ENCODE peak calls at places on chromosome 21, in five cellular contexts. I is right cardiac atrium, Z is mammary epithelial cell, S is GM23248, W is Panc1. A is an unnamed sample. For H3K9me3, the result is how much of the 10 kb centered on the place peaks cover.

GRCh38 chr21:23801292-23801691 is 1806.0 kb downstream of the MRPL39 start:
- DNase-seq in Z (no peak), W (no peak), S (no peak), I (no peak), A (no peak)

GRCh38 chr21:25461730-25462129 is 145.6 kb downstream of the MRPL39 start:
- DNase-seq in Z (no peak), W (no peak), S (no peak), I (no peak), A (no peak)

GRCh38 chr21:34965200-34966174 is 83.6 kb downstream of the RUNX1 start:
- DNase-seq in I (no peak), S (peak), W (no peak), Z (peak), A (no peak)

GRCh38 chr21:26405071-26405470 is 168.0 kb downstream of the CYYR1 start:
- DNase-seq in I (no peak), W (no peak), S (peak), Z (peak), A (no peak)

GRCh38 chr21:35932232-35932911 is 128.0 kb downstream of the SETD4 start:
- DNase-seq in W (no peak), S (peak), I (peak), Z (peak), A (peak)

GRCh38 chr21:45075606-45076244 is 1.3 kb downstream of the ADARB1 start:
- DNase-seq in I (no peak), S (peak), W (no peak), Z (no peak), A (no peak)

GRCh38 chr21:44875341-44875740 is 1.9 kb upstream of the PTTG1IP start:
- DNase-seq in Z (peak), I (no peak), W (no peak), S (peak), A (no peak)

GRCh38 chr21:44370027-44370735 is 16.8 kb downstream of the TRPM2 start:
- DNase-seq in S (peak), I (no peak), Z (peak), W (no peak), A (peak)

GRCh38 chr21:44878053-44878982 is 4.8 kb upstream of the PTTG1IP start:
- DNase-seq in I (peak), Z (no peak), S (peak), W (no peak), A (peak)

GRCh38 chr21:15208787-15209186 is 144.0 kb upstream of the NRIP1 start:
- DNase-seq in I (no peak), S (no peak), W (no peak), Z (peak), A (no peak)

GRCh38 chr21:25368531-25368930 is 238.8 kb downstream of the MRPL39 start:
- DNase-seq in S (no peak), W (no peak), Z (no peak), I (no peak), A (no peak)

GRCh38 chr21:14321042-14321441 is 61.9 kb downstream of the HSPA13 start:
- DNase-seq in W (no peak), I (no peak), S (peak), Z (peak), A (no peak)

GRCh38 chr21:36005018-36005417 is 55.3 kb downstream of the SETD4 start:
- DNase-seq in Z (no peak), W (no peak), S (peak), I (no peak), A (no peak)

GRCh38 chr21:25369524-25370300 is 237.6 kb downstream of the MRPL39 start:
- DNase-seq in W (no peak), Z (no peak), I (no peak), S (peak), A (no peak)

GRCh38 chr21:39670741-39671140 is 58.0 kb downstream of the B3GALT5 start:
- DNase-seq in I (no peak), W (no peak), S (no peak), Z (no peak), A (no peak)

GRCh38 chr21:36155603-36156338 is 853 bp upstream of the DOP1B start:
- DNase-seq in I (peak), W (no peak), Z (peak), S (no peak), A (no peak)

GRCh38 chr21:31282095-31282709 is 61.9 kb downstream of the TIAM1 start:
- DNase-seq in I (peak), S (peak), Z (peak), W (peak), A (no peak)

GRCh38 chr21:44687671-44688070 is 5.7 kb upstream of the KRTAP12-1 start:
- DNase-seq in W (no peak), Z (no peak), S (no peak), I (no peak), A (no peak)

DNA sequence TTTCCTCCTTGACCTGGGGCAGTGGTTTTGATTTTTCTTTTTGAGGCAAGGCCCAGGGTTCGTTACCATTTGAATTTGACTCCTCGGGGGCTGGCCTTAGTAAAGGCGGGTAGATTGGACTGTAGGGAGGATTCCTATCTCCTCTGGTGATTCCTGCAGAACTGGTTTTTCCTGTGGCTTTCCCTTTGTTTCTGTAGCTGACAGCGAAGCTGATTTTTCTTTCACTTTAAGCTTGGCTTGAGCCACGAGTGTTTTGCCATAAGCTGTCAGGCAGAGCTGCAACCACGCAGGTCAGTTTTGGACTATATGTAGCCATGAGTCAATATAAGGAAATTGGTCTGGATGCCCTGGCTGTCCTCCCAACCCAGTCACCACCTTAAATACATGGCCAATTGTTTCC is 28.7 kb upstream of the KCNJ15 start:
- DNase-seq in W (no peak), I (no peak), Z (peak), S (no peak), A (no peak)
- H3K9me3 ChIP-seq in W (under half), I (under half), Z (under half), S (under half), A (under half)

GRCh38 chr21:46637952-46638746 is 2.7 kb downstream of the PRMT2 start:
- DNase-seq in I (no peak), Z (no peak), S (peak), W (no peak), A (no peak)
- H3K4me3 ChIP-seq in I (no peak), Z (peak), S (peak), W (no peak), A (no peak)

GRCh38 chr21:40926238-40926637 is 79.3 kb upstream of the DSCAM start:
- DNase-seq in I (no peak), W (no peak), Z (no peak), S (no peak), A (no peak)
- H3K9me3 ChIP-seq in I (under half), W (under half), Z (under half), S (under half), A (under half)

DNA sequence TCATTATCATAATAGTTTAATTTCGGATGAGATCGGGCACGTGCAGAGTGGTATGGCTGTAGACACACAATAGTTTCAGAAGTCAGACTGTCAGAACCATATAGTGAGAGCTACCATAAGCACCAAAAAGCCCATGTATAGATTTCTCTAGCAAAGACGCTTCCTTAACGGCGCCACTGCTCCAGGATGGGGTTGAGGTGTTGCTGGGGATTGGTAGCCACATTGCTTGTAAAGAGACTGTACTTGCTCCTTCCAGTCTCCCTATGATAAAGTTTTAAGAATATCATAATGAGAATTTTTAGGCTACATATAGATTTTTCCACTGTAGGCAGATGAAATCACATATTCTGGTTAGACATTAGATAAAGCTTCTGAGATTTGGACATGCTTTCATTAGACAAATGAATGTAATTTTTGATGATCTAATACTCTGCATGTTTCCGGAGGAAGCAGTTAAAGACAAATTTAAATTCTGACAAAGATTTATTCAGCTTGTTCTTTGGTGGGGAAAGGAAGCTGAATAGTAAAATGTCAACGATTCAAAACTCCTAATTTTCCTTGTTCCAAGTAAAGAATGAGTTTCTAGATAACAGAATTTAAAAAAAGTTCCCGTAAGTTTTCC is 77.7 kb downstream of the MAP3K7CL start:
- DNase-seq in W (no peak), Z (no peak), I (no peak), S (no peak), A (no peak)
- H3K4me3 ChIP-seq in W (no peak), Z (no peak), I (no peak), S (peak), A (no peak)

DNA sequence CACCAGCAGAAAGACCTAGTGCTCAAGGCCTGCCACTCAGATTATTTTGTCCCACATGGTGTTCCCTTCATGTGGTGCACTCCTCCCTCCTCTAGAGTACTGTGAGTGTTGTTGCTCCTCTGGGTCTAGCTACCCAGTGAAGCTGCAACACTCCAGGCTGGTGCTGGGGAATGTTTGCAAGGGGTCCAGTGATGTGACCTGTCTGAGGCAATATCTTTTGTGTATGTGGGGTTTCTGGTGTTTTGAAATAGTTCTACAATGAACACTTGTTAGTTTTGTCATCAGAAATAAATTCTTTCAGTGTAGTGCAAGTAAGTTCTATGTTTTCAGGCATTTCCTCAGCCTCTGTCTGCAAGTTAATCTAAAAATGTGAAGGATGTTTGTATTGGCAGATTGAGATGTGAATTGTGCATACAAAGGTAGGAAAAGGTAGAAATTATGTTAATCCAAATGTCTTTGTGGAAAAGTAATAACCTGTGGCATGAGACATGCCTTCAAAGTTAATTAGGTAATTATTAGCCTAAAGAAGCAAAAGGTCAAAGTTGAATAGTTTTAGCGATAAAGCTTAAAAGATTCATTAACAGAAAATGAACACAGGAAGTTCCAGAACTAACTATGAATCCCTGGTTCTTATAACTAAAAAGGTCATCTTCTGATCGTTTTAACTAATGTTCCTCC is 616.8 kb downstream of the LTN1 start:
- DNase-seq in W (no peak), I (no peak), S (peak), Z (no peak), A (no peak)
- H3K9me3 ChIP-seq in W (under half), I (under half), S (under half), Z (under half), A (under half)

GRCh38 chr21:33232640-33233039 is 2.9 kb downstream of the IFNAR2 start:
- DNase-seq in Z (peak), S (no peak), W (no peak), I (no peak), A (no peak)
- H3K4me3 ChIP-seq in Z (no peak), S (no peak), W (no peak), I (no peak), A (no peak)

DNA sequence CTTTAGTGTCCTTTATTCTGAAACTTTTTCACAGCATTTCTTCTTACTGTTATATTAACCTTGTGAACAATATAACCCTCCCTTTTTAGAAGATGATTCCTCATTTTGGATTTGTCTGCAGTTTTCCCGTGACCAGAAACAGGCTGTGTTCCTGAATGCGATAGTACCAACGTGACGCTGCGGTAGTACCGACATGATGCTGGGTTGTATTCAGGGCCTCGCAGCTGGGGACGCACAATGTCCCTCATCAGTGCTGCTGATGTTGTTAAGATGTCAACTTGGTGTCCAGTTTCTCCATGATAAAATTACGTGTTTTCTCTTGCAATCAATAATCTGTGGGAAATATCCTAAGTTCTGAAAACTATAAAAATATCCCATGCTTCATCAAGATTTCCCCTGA is 761.4 kb upstream of the TPTE start:
- DNase-seq in S (no peak), I (no peak), Z (no peak), W (no peak), A (no peak)
- H3K9me3 ChIP-seq in S (under half), I (under half), Z (half or more), W (under half), A (under half)

GRCh38 chr21:16588433-16588860 is 858.7 kb downstream of the USP25 start:
- DNase-seq in S (peak), W (peak), I (peak), Z (peak), A (peak)
- H3K4me3 ChIP-seq in S (peak), W (peak), I (peak), Z (peak), A (peak)

GRCh38 chr21:42670884-42671283 is 17.5 kb downstream of the PDE9A start:
- DNase-seq in I (no peak), Z (no peak), W (no peak), S (no peak), A (no peak)
- H3K9me3 ChIP-seq in I (under half), Z (under half), W (under half), S (under half), A (under half)

GRCh38 chr21:46098303-46099141 is 610 bp downstream of the COL6A2 start:
- DNase-seq in I (peak), W (no peak), Z (no peak), S (peak), A (peak)
- H3K4me3 ChIP-seq in I (peak), W (peak), Z (peak), S (peak), A (peak)

A was measured in aorta.